ENCODE peak calls at places on chromosome 10, in seven cellular contexts. M, Z, H, D, A, I and F are unnamed samples.

GRCh38 chr10:25858076-25858475 is 76.0 kb upstream of the MYO3A start:
- DNase-seq in M (no peak), A (no peak), D (no peak), Z (no peak), I (no peak), H (no peak), F (no peak)

GRCh38 chr10:68787813-68788212 is 39.5 kb upstream of the STOX1 start:
- DNase-seq in H (no peak), I (no peak), A (no peak), M (no peak), D (no peak), Z (no peak), F (no peak)

GRCh38 chr10:15710455-15710854 is 9.3 kb downstream of the ITGA8 start:
- DNase-seq in Z (no peak), M (no peak), A (no peak), I (no peak), H (no peak), D (no peak), F (no peak)

GRCh38 chr10:23016636-23017035 is 78.7 kb upstream of the MSRB2 start:
- DNase-seq in H (no peak), I (no peak), Z (no peak), A (no peak), D (no peak), M (no peak), F (no peak)

GRCh38 chr10:115975506-115975905 is 297.5 kb downstream of the GFRA1 start:
- DNase-seq in A (no peak), I (no peak), H (no peak), D (no peak), Z (no peak), M (no peak), F (no peak)

GRCh38 chr10:69819713-69820506 is 18.2 kb downstream of the COL13A1 start:
- DNase-seq in M (no peak), D (no peak), A (no peak), I (no peak), Z (no peak), H (no peak), F (no peak)

GRCh38 chr10:126640391-126640790 is 30.1 kb downstream of the C10orf90 start:
- DNase-seq in Z (no peak), H (no peak), D (no peak), I (peak; percentile 11), A (no peak), M (no peak), F (no peak)

GRCh38 chr10:77043364-77043763 is 594.2 kb downstream of the KCNMA1 start:
- DNase-seq in D (no peak), I (no peak), A (no peak), H (no peak), M (no peak), Z (no peak), F (no peak)

GRCh38 chr10:113326160-113327111 is 226.4 kb upstream of the HABP2 start:
- DNase-seq in A (no peak), Z (peak; percentile 68), D (peak; percentile 41), H (peak; percentile 93), I (peak; percentile 54), M (no peak), F (no peak)

GRCh38 chr10:32981760-32982159 is 23.7 kb upstream of the ITGB1 start:
- DNase-seq in H (no peak), A (peak; percentile 79), M (no peak), I (peak; percentile 62), D (peak; percentile 72), Z (peak; percentile 58), F (peak; percentile 39)

GRCh38 chr10:109899578-109900355 is 23.5 kb downstream of the XPNPEP1 start:
- DNase-seq in I (no peak), D (no peak), M (no peak), A (no peak), Z (no peak), H (no peak), F (no peak)

GRCh38 chr10:14605231-14605925 is 169.3 kb downstream of the FAM107B start:
- DNase-seq in D (no peak), A (no peak), Z (no peak), H (no peak), I (no peak), M (no peak), F (no peak)

GRCh38 chr10:6635784-6636183 is 55.7 kb upstream of the PRKCQ start:
- DNase-seq in D (no peak), A (no peak), I (no peak), Z (no peak), H (no peak), M (no peak), F (no peak)

GRCh38 chr10:72756674-72757385 is 64.9 kb downstream of the MCU start:
- DNase-seq in H (no peak), Z (no peak), D (no peak), M (no peak), I (no peak), A (no peak), F (no peak)
- H3K4me3 ChIP-seq in H (no peak overlapping the region), Z (no peak overlapping the region), D (no peak overlapping the region), M (no peak overlapping the region), I (no peak overlapping the region), A (no peak overlapping the region), F (no peak overlapping the region)

DNA sequence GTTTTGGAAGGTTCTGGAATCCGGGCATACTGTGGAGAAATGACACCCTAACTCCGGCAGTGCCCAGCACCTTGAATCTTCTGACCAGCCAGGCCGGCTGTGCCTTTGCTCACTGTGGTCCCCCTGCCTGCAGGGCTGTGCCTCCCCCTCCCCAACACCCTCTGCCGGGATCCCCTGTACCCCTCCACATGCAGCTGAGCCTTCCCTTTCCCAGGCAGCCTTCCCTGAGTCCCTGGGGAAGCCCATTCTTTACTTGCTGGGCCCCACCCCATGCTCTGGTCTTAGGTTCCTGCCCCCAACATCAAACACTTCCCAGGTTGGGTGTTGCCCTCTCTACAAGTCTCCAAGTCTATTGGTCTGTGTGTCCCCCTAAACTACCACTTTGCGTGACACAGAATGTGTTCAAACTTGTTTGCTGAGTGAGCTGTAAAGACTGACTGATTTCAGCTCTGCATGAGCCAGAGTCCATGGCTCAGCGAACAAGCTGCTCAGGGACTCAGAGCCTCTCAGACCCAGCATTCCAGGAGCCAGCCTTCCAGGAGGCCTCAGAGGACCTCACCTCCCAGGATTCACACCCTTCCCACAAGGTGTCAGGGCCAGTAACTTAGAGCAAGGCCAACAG is 31.6 kb downstream of the CALML5 start:
- DNase-seq in Z (no peak), D (no peak), I (peak; percentile 71), M (no peak), H (no peak), A (peak; percentile 42), F (no peak)
- H3K9me3 ChIP-seq in Z (no peaks in the 10 kb centered on the region), D (no peaks in the 10 kb centered on the region), I (no peaks in the 10 kb centered on the region), M (no peaks in the 10 kb centered on the region), H (no peaks in the 10 kb centered on the region), A (no peaks in the 10 kb centered on the region), F (peaks cover 11% of the 10 kb centered on the region)

GRCh38 chr10:44949915-44950314 is 9.7 kb upstream of the RASSF4 start:
- DNase-seq in Z (no peak), A (no peak), H (no peak), M (no peak), D (no peak), I (peak; percentile 25), F (no peak)

GRCh38 chr10:44948713-44949112 is 10.9 kb upstream of the RASSF4 start:
- DNase-seq in I (no peak), M (no peak), Z (no peak), H (no peak), A (no peak), D (no peak), F (no peak)

GRCh38 chr10:44949127-44949802 is 10.3 kb upstream of the RASSF4 start:
- DNase-seq in I (no peak), M (no peak), D (no peak), H (no peak), A (no peak), Z (no peak), F (no peak)

GRCh38 chr10:44951827-44952226 is 7.8 kb upstream of the RASSF4 start:
- DNase-seq in D (no peak), M (no peak), H (no peak), A (peak; percentile 3), I (peak; percentile 3), Z (no peak), F (no peak)

GRCh38 chr10:44950326-44951225 is 9.0 kb upstream of the RASSF4 start:
- DNase-seq in Z (no peak), D (no peak), H (no peak), I (no peak), A (peak; percentile 11), M (no peak), F (no peak)
- H3K4me3 ChIP-seq in Z (no peak overlapping the region), D (no peak overlapping the region), H (no peak overlapping the region), I (no peak overlapping the region), A (no peak overlapping the region), M (no peak overlapping the region), F (no peak overlapping the region)

DNA sequence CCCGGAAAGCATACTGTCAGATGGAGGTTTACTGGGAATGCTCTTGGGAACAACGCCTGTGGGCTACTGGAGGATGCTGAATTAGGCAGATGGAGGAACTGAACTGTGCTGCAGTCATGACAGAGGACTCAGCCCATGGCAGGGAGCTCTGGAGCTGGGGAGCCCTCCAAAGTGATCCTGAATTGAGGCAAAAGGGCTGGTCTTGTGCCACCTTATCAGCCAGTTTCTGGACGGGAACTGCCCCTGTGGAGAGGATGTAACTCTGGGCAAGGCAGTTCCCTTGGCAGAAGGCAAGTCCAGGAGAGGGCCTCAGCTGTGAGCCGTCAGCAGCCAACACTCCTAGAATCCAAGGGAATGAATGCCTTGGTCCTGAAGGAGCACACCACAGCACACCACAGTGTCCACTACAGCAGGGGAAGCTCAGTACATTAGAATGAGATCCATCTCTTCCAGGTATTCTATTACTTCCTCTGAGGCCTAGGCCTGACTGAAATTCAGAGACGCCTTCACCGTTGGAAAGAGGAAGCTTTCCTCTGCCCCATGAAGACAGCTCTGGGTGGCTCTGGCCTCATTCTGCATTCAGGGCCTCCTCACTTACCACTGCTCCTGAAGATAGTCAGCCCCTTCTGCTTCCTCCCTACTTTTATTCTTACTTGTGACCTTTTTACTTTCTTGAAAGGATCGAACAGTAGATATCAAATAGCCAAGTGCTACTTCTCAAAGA is 139.6 kb upstream of the GPR26 start:
- DNase-seq in D (no peak), M (no peak), A (no peak), H (no peak), Z (no peak), I (no peak), F (no peak)
- H3K9me3 ChIP-seq in D (no peaks in the 10 kb centered on the region), M (no peaks in the 10 kb centered on the region), A (no peaks in the 10 kb centered on the region), H (peaks cover 4% of the 10 kb centered on the region), Z (no peaks in the 10 kb centered on the region), I (no peaks in the 10 kb centered on the region), F (no peaks in the 10 kb centered on the region)

DNA sequence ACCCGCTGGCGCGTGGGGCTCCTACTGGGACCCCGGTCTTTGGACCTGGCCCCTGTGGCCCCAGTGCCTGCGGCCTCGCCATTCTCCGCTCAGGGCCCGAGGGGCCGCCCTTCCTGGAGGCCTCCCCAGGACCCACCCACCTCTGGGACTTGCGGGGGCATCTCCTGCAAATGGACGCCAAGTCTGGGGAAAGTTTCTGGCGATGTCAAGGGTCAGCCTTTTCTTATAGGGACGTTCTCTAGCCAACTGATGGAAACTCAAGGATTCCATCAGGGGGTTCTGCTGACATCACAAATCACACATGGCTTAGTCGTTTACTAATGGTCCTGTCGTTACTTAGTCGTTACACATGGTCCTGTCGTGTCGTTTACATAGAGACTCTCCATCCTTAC is 57.7 kb upstream of the RHOBTB1 start:
- DNase-seq in M (no peak), D (no peak), A (no peak), Z (no peak), I (no peak), H (no peak), F (no peak)
- H3K4me3 ChIP-seq in M (no peak overlapping the region), D (peak overlapping the region; percentile 21), A (peak overlapping the region; percentile 32), Z (peak overlapping the region; percentile 64), I (peak overlapping the region; percentile 54), H (no peak overlapping the region), F (peak overlapping the region; percentile 60)